ENCODE peak calls at places on chromosomes 3 and 15, in five cellular contexts. O is dorsolateral prefrontal cortex, G is HFF-Myc, Z is choroid plexus epithelial cell, A is type B pancreatic cell. Q is an unnamed sample.

GRCh38 chr15:43872416-43873020 is 45.7 kb downstream of the WDR76 start:
- DNase-seq in O (peak), G (peak), Z (peak), A (no peak), Q (no peak)

GRCh38 chr3:173733029-173733652 is 335.6 kb downstream of the NLGN1 start:
- DNase-seq in O (peak), G (peak), Z (peak), A (no peak), Q (no peak)

GRCh38 chr3:31579828-31580227 is 47.1 kb downstream of the STT3B start:
- DNase-seq in O (no peak), G (no peak), Z (no peak), A (no peak), Q (no peak)

GRCh38 chr15:56244811-56245576 is 1.3 kb upstream of the RFX7 start:
- DNase-seq in O (peak), G (no peak), Z (no peak), A (no peak), Q (no peak)

GRCh38 chr3:194572131-194572789 is 61.0 kb downstream of the TMEM44 start:
- DNase-seq in O (no peak), G (no peak), Z (peak), A (no peak), Q (no peak)

GRCh38 chr3:187019542-187020072 is 89.3 kb downstream of the ST6GAL1 start:
- DNase-seq in O (no peak), G (no peak), Z (no peak), A (no peak), Q (no peak)

GRCh38 chr3:70753572-70753971 is 441.1 kb upstream of the MDFIC2 start:
- DNase-seq in O (no peak), G (no peak), Z (no peak), A (no peak), Q (no peak)

GRCh38 chr3:70973558-70973957 is 610.0 kb downstream of the FOXP1 start:
- DNase-seq in O (no peak), G (no peak), Z (peak), A (no peak), Q (no peak)

GRCh38 chr15:29920515-29920914 is 98.2 kb upstream of the TJP1 start:
- DNase-seq in O (peak), G (no peak), Z (no peak), A (peak), Q (no peak)

GRCh38 chr3:39497753-39498152 is 30.3 kb downstream of the MOBP start:
- DNase-seq in O (no peak), G (no peak), Z (no peak), A (no peak), Q (no peak)

GRCh38 chr3:144622845-144623244 is 651.2 kb downstream of the DIPK2A start:
- DNase-seq in O (no peak), G (no peak), Z (peak), A (no peak), Q (no peak)

GRCh38 chr3:149576071-149576564 is 81.7 kb downstream of the WWTR1 start:
- DNase-seq in O (no peak), G (peak), Z (peak), A (no peak), Q (no peak)

GRCh38 chr3:123013876-123014275 is 13.7 kb downstream of the SEMA5B start:
- DNase-seq in O (no peak), G (no peak), Z (no peak), A (no peak), Q (no peak)

GRCh38 chr15:89542369-89542768 is 32.9 kb upstream of the TICRR start:
- DNase-seq in O (no peak), G (no peak), Z (no peak), A (no peak), Q (no peak)